ENCODE peak calls at places on chromosomes 13 and 19, in five cellular contexts. One of them, this sample, is unnamed.

GRCh38 chr13:44049546-44049945 is 169.8 kb downstream of the LACC1 start:
- DNase-seq in psoas muscle: no peak
- DNase-seq in RKO: no peak
- DNase-seq in fibroblast of mammary gland: no peak
- DNase-seq in HTR-8/SVneo: no peak
- DNase-seq in this sample: no peak

GRCh38 chr19:6739884-6740588 is 556 bp downstream of the TRIP10 start:
- DNase-seq in RKO: peak
- DNase-seq in fibroblast of mammary gland: no peak
- DNase-seq in HTR-8/SVneo: no peak
- DNase-seq in psoas muscle: peak
- DNase-seq in this sample: no peak

GRCh38 chr13:45257638-45258338 is 56.9 kb upstream of the KCTD4 start:
- DNase-seq in fibroblast of mammary gland: peak
- DNase-seq in HTR-8/SVneo: no peak
- DNase-seq in psoas muscle: no peak
- DNase-seq in RKO: no peak
- DNase-seq in this sample: no peak

GRCh38 chr13:110128546-110128945 is 178.4 kb downstream of the COL4A1 start:
- DNase-seq in fibroblast of mammary gland: no peak
- DNase-seq in RKO: no peak
- DNase-seq in HTR-8/SVneo: no peak
- DNase-seq in psoas muscle: no peak
- DNase-seq in this sample: no peak

GRCh38 chr13:31048521-31048920 is 113.2 kb downstream of the HSPH1 start:
- DNase-seq in fibroblast of mammary gland: no peak
- DNase-seq in HTR-8/SVneo: peak
- DNase-seq in psoas muscle: no peak
- DNase-seq in RKO: no peak
- DNase-seq in this sample: peak

GRCh38 chr13:28322256-28322895 is 172.6 kb downstream of the FLT1 start:
- DNase-seq in RKO: no peak
- DNase-seq in fibroblast of mammary gland: no peak
- DNase-seq in HTR-8/SVneo: no peak
- DNase-seq in psoas muscle: no peak
- DNase-seq in this sample: no peak

GRCh38 chr19:4291200-4291732 is 10.9 kb downstream of the TMIGD2 start:
- DNase-seq in fibroblast of mammary gland: no peak
- DNase-seq in HTR-8/SVneo: no peak
- DNase-seq in RKO: no peak
- DNase-seq in psoas muscle: no peak
- DNase-seq in this sample: no peak

GRCh38 chr13:64278493-64278892 is 2862.8 kb upstream of the PCDH20 start:
- DNase-seq in HTR-8/SVneo: peak
- DNase-seq in psoas muscle: no peak
- DNase-seq in fibroblast of mammary gland: peak
- DNase-seq in RKO: peak
- DNase-seq in this sample: peak